ENCODE peak calls at places on chromosomes 11 and 22, in six cellular contexts. E is stomach, D is sigmoid colon, Q is HCT116, K is prostate gland, S is spleen. W is an unnamed sample.

GRCh38 chr22:25452116-25452700 is 112.3 kb upstream of the GRK3 start:
- DNase-seq in K (no peak), S (no peak), Q (no peak), E (no peak), D (no peak), W (no peak)

GRCh38 chr11:121117753-121118152 is 16.7 kb downstream of the TECTA start:
- DNase-seq in D (no peak), E (no peak), K (no peak), S (no peak), Q (no peak), W (no peak)

GRCh38 chr11:105915036-105915435 is 107.0 kb downstream of the MSANTD4 start:
- DNase-seq in S (no peak), E (no peak), D (no peak), K (no peak), Q (no peak), W (no peak)

GRCh38 chr11:100727410-100727809 is 40.3 kb downstream of the ARHGAP42 start:
- DNase-seq in D (no peak), S (no peak), Q (no peak), K (no peak), E (no peak), W (no peak)

GRCh38 chr11:69241844-69242582 is 51.9 kb upstream of the MYEOV start:
- DNase-seq in E (no peak), S (no peak), D (no peak), K (no peak), Q (no peak), W (peak; percentile 12)

GRCh38 chr11:43547900-43548381 is 132.6 kb upstream of the HSD17B12 start:
- DNase-seq in K (no peak), D (no peak), S (no peak), Q (no peak), E (peak; percentile 41), W (no peak)

GRCh38 chr22:35986085-35986484 is 42.5 kb downstream of the RBFOX2 start:
- DNase-seq in E (no peak), D (no peak), K (no peak), S (no peak), Q (no peak), W (no peak)

GRCh38 chr11:13183094-13183825 is 94.3 kb upstream of the BMAL1 start:
- DNase-seq in D (no peak), K (no peak), S (no peak), Q (no peak), E (no peak), W (no peak)

GRCh38 chr11:57434640-57435546 is 8.0 kb upstream of the SLC43A3 start:
- DNase-seq in E (no peak), K (peak; percentile 17), Q (no peak), S (no peak), D (no peak), W (no peak)

GRCh38 chr22:32042924-32043323 is at the start of gene SLC5A1:
- DNase-seq in K (peak; percentile 89), D (no peak), E (peak; percentile 88), S (no peak), Q (no peak), W (no peak)

GRCh38 chr11:95849087-95849825 is 59.0 kb downstream of the CEP57 start:
- DNase-seq in D (peak; percentile 69), Q (peak; percentile 32), S (no peak), K (peak; percentile 49), E (peak; percentile 41), W (no peak)

GRCh38 chr11:43927070-43927469 is 15.4 kb upstream of the C11orf96 start:
- DNase-seq in K (no peak), Q (no peak), D (no peak), S (no peak), E (no peak), W (no peak)

GRCh38 chr22:24567668-24568067 is 11.9 kb downstream of the SNRPD3 start:
- DNase-seq in K (no peak), S (no peak), Q (no peak), D (no peak), E (no peak), W (no peak)

GRCh38 chr11:110446594-110446993 is 16.8 kb downstream of the FDX1 start:
- DNase-seq in D (no peak), S (no peak), K (no peak), E (no peak), Q (no peak), W (no peak)

GRCh38 chr22:42432818-42433217 is 615 bp upstream of the NFAM1 start:
- DNase-seq in S (no peak), D (no peak), K (no peak), E (no peak), Q (no peak), W (no peak)

GRCh38 chr11:121536116-121536515 is 83.3 kb upstream of the SORL1-AS1 start:
- DNase-seq in S (no peak), D (no peak), K (no peak), Q (no peak), E (no peak), W (no peak)

GRCh38 chr11:82682003-82682751 is 51.5 kb downstream of the FAM181B start:
- DNase-seq in D (no peak), Q (peak; percentile 65), K (peak; percentile 80), S (no peak), E (no peak), W (no peak)

GRCh38 chr22:43186272-43187170 is at the start of gene TTLL12:
- DNase-seq in K (peak; percentile 56), S (peak; percentile 93), D (peak; percentile 75), Q (no peak), E (peak; percentile 56), W (no peak)

GRCh38 chr11:20110908-20111669 is 49.2 kb downstream of the DBX1 start:
- DNase-seq in D (no peak), Q (peak; percentile 72), E (peak; percentile 58), K (peak; percentile 35), S (no peak), W (no peak)

GRCh38 chr11:12756101-12756500 is 81.9 kb downstream of the TEAD1 start:
- DNase-seq in S (no peak), E (no peak), Q (no peak), K (no peak), D (no peak), W (no peak)

GRCh38 chr11:72813740-72814138 is 472 bp upstream of the ATG16L2 start:
- DNase-seq in Q (peak; percentile 56), K (peak; percentile 74), E (peak; percentile 85), S (peak; percentile 97), D (peak; percentile 92), W (no peak)

GRCh38 chr11:114366331-114367243 is 33.7 kb downstream of the C11orf71 start:
- DNase-seq in K (no peak), Q (no peak), S (no peak), E (no peak), D (no peak), W (no peak)

GRCh38 chr11:64084962-64085710 is 49.4 kb downstream of the FLRT1 start:
- DNase-seq in S (no peak), Q (no peak), E (peak; percentile 45), K (peak; percentile 22), D (no peak), W (no peak)

GRCh38 chr22:24768537-24769374 is 5.8 kb downstream of the PIWIL3 start:
- DNase-seq in S (no peak), D (peak; percentile 70), K (peak; percentile 81), Q (peak; percentile 54), E (peak; percentile 81), W (no peak)

GRCh38 chr11:64827451-64827839 is 17.0 kb downstream of the CDC42BPG start:
- DNase-seq in K (no peak), S (no peak), E (no peak), D (no peak), Q (no peak), W (no peak)

DNA sequence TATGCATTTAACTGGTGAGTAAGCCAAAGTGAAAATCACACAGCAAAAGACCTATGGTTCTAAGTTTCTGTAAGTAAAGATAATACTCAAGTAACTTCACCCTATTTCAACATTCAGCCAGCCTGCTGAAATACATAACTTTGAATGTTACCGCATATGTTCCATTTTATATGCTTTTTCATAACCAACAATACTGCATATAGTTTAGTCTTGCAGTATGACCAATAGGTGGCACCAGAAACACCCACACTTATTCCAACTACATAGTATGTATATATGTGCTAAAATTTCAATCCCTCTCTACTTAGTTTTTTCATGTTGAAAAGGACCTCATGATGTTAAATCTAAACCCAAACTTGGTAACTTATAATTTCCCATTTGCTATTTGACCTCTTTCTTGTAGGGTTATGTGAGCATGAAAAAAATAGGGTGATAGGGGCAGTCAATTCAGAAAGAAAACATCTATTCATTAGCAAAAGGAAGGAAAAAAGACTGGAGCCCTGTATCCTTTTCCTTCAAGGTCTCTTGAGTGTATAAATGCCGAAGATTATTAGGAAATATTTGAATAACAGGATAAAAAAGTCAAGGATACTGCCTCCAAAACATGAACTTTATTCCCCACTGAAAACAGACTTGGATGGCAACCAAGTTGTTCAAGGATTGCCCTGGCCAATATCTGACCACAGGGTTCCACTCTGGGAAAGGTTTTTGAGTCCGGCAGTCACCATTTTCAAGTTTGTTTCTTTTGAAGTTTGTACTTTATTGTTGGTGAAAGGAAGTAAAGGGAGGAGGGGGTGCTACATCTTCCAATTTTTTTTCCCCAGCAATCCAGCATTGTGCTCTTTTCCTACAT is 23.8 kb upstream of the FZD4 start:
- DNase-seq in S (no peak), E (no peak), Q (peak; percentile 21), D (no peak), K (no peak), W (no peak)
- TF ChIP-seq CTCF in S (peak; percentile 61), E (peak; percentile 36), Q (peak; percentile 80), D (peak; percentile 25), K (peak; percentile 49), W (no peak)

DNA sequence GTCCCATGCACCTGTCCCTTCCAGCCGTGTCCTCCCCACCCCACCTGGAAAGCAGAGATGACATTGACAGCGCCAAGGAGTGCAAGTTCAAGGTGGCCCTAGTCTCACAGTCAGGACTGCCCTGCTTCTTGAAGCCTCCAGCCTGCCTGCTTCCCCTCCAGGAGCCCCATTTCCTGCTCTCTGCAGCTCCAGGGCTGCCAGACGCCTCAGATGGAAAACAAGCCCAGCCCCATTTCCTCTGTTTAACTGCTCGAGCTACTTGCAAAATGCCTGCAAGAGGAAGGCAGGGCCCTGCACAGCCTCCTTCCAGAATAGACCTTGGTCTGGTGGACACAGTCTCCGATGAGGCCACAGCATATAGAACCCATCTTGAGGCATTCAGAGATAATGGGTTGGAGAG is 5.0 kb upstream of the DGKZ start:
- DNase-seq in S (no peak), Q (no peak), D (no peak), K (no peak), E (no peak), W (no peak)
- TF ChIP-seq POLR2AphosphoS5 in S (no peak), Q (no peak), D (no peak), K (no peak), E (no peak), W (no peak)

GRCh38 chr22:17095538-17095937 is 10.7 kb downstream of the IL17RA start:
- DNase-seq in Q (no peak), S (peak; percentile 43), E (no peak), K (no peak), D (peak; percentile 21), W (no peak)
- TF ChIP-seq CTCF in Q (peak; percentile 58), S (no peak), E (no peak), K (no peak), D (no peak), W (no peak)

DNA sequence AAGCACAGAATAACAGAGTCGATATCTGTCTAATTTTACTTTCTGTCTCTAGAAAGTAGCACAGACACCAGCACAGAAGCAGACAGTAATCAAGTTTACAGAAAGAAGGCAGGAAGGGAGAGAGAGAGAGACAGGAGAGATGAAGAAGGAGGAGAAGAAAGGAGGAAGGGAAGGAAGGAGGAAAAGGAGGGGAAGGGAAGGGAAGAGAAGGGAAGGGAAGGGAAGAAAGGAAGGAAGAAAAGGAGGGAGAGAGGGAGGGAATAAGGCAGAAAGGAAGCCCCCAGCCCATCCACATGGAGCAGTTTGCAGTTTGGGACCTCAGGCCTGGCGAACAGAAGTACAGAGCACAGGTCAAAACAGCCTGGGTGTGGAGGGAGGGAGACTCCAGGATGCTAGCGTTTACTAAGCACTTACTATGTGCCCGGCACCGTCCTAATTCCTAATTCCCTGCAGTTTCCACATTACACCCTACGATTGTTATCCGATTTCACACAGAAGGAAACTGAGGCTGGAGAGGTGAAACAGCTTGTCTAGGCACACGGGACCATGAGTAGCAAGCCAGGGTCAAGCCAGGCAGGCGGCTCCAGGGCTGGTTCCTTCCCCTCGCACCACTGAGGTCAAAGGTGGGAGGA is 46.0 kb upstream of the WNT7B start:
- DNase-seq in Q (no peak), D (peak; percentile 50), K (no peak), S (no peak), E (no peak), W (no peak)
- TF ChIP-seq POLR2AphosphoS5 in Q (no peak), D (no peak), K (no peak), S (no peak), E (no peak), W (no peak)

W was measured in vagina.